ENCODE peak calls at places on chromosomes 6 and 20, in nine cellular contexts. V is H9, W is tibial nerve, T is dorsolateral prefrontal cortex, B is A549, H is neural progenitor cell, F is fibroblast of lung, A is choroid plexus epithelial cell, I is astrocyte of the spinal cord. E is an unnamed sample.

GRCh38 chr6:47134476-47135189 is 92.5 kb upstream of the ADGRF1 start:
- DNase-seq in T (no peak), V (no peak), B (peak), F (peak), A (peak), H (no peak), I (peak), W (no peak), E (no peak)

GRCh38 chr6:156774872-156775405 is 2.2 kb upstream of the ARID1B start:
- DNase-seq in T (no peak), A (no peak), B (peak), I (no peak), V (no peak), H (peak), F (no peak), W (no peak), E (no peak)

GRCh38 chr20:39800111-39800510 is 838.0 kb downstream of the DHX35 start:
- DNase-seq in W (no peak), I (peak), H (no peak), F (peak), A (peak), V (no peak), B (peak), T (no peak), E (no peak)

GRCh38 chr6:108589244-108589730 is 28.6 kb downstream of the FOXO3 start:
- DNase-seq in H (peak), V (peak), T (no peak), B (peak), F (peak), W (peak), I (peak), A (peak), E (no peak)

GRCh38 chr20:63126876-63127699 is 88.8 kb downstream of the YTHDF1 start:
- DNase-seq in B (no peak), W (no peak), I (no peak), H (no peak), A (no peak), V (no peak), T (peak), F (no peak), E (no peak)

GRCh38 chr6:27547157-27548075 is 74.5 kb upstream of the ZNF184 start:
- DNase-seq in W (no peak), A (peak), F (peak), H (peak), I (peak), B (peak), V (peak), T (no peak), E (no peak)

GRCh38 chr20:62616728-62617621 is 25.3 kb upstream of the SLCO4A1 start:
- DNase-seq in F (peak), B (peak), T (no peak), I (peak), V (peak), H (peak), W (no peak), A (peak), E (peak)

GRCh38 chr6:24982231-24982630 is 46.5 kb upstream of the RIPOR2 start:
- DNase-seq in H (no peak), A (peak), T (no peak), F (peak), B (no peak), W (no peak), I (no peak), V (no peak), E (no peak)

GRCh38 chr6:39152247-39152646 is 37.3 kb upstream of the SAYSD1 start:
- DNase-seq in I (no peak), F (no peak), W (no peak), H (no peak), T (no peak), V (no peak), B (no peak), A (no peak), E (no peak)

GRCh38 chr6:39156763-39157162 is 41.8 kb upstream of the SAYSD1 start:
- DNase-seq in A (no peak), V (no peak), T (no peak), I (no peak), F (no peak), B (no peak), H (no peak), W (no peak), E (no peak)

GRCh38 chr6:39153766-39154397 is 38.9 kb upstream of the SAYSD1 start:
- DNase-seq in F (no peak), H (no peak), B (no peak), W (no peak), V (no peak), I (no peak), T (no peak), A (no peak), E (no peak)

GRCh38 chr6:39154705-39155104 is 39.7 kb upstream of the SAYSD1 start:
- DNase-seq in T (no peak), V (no peak), A (no peak), F (no peak), W (no peak), H (no peak), B (no peak), I (no peak), E (no peak)

GRCh38 chr6:39157511-39157910 is 42.5 kb upstream of the SAYSD1 start:
- DNase-seq in I (no peak), B (no peak), A (no peak), V (no peak), T (no peak), W (no peak), F (no peak), H (no peak), E (no peak)
- TF ChIP-seq CTCF in I (no peak), B (no peak), A (no peak), V (no peak), T (no peak), W (no peak), F (no peak), H (no peak), E (no peak)

GRCh38 chr6:30685157-30685976 is 1.1 kb downstream of the PPP1R18 start:
- DNase-seq in B (no peak), W (no peak), H (no peak), I (peak), V (no peak), F (peak), T (no peak), A (no peak), E (no peak)
- TF ChIP-seq CTCF in B (no peak), W (no peak), H (no peak), I (peak), V (no peak), F (peak), T (no peak), A (peak), E (no peak)

GRCh38 chr6:129893513-129894098 is 32.5 kb upstream of the TMEM244 start:
- DNase-seq in W (no peak), H (no peak), I (peak), V (no peak), T (no peak), F (peak), B (peak), A (peak), E (no peak)
- TF ChIP-seq CTCF in W (no peak), H (peak), I (peak), V (peak), T (no peak), F (peak), B (peak), A (peak), E (peak)

GRCh38 chr6:13278184-13278583 is 50.2 kb downstream of the TBC1D7 start:
- DNase-seq in A (no peak), H (peak), I (no peak), F (no peak), T (no peak), W (no peak), B (no peak), V (peak), E (no peak)
- TF ChIP-seq CTCF in A (no peak), H (peak), I (no peak), F (no peak), T (no peak), W (no peak), B (no peak), V (peak), E (no peak)

GRCh38 chr6:79946242-79946641 is 1.1 kb downstream of the ELOVL4 start:
- DNase-seq in B (peak), F (peak), W (no peak), A (peak), V (peak), I (peak), T (no peak), H (peak), E (no peak)
- TF ChIP-seq CTCF in B (no peak), F (peak), W (no peak), A (peak), V (peak), I (peak), T (no peak), H (peak), E (no peak)

GRCh38 chr20:36384022-36384619 is 78.0 kb downstream of the DLGAP4 start:
- DNase-seq in V (peak), A (peak), T (no peak), H (peak), F (peak), I (peak), B (peak), W (no peak), E (peak)
- TF ChIP-seq CTCF in V (peak), A (peak), T (no peak), H (peak), F (peak), I (no peak), B (no peak), W (no peak), E (no peak)

GRCh38 chr20:37755665-37756064 is 61.8 kb downstream of the CTNNBL1 start:
- DNase-seq in I (no peak), T (peak), F (no peak), V (no peak), B (no peak), W (no peak), H (peak), A (peak), E (no peak)

GRCh38 chr20:37759761-37760209 is 66.0 kb downstream of the CTNNBL1 start:
- DNase-seq in A (no peak), T (no peak), W (no peak), F (no peak), H (no peak), B (no peak), V (no peak), I (no peak), E (no peak)

GRCh38 chr20:37758332-37758731 is 64.5 kb downstream of the CTNNBL1 start:
- DNase-seq in V (peak), T (no peak), A (no peak), H (peak), I (no peak), W (no peak), B (peak), F (peak), E (no peak)

GRCh38 chr20:37756234-37756633 is 62.4 kb downstream of the CTNNBL1 start:
- DNase-seq in B (no peak), V (no peak), H (no peak), A (no peak), W (no peak), F (no peak), I (no peak), T (no peak), E (no peak)

DNA sequence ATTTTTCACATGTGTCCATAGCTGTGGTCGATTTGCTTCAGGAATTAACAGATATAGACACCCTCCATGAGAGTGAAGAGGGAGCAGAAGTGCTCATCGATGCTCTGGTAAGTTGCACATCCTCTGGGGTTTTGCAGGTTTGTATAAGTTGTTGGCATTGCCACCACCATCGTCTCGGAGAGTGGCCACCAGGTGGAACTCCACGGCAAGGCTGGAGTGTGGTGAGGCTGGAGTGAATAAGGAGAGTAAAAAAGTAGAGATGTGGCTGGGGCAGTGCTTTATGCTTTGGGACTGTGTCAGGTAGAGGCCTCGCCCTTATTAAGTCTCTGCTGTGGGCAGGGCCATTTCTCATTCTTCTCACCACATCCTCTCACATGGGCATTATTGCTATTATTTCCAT is 63.7 kb downstream of the CTNNBL1 start:
- DNase-seq in H (no peak), V (no peak), I (no peak), B (no peak), F (no peak), T (no peak), W (no peak), A (no peak), E (no peak)
- TF ChIP-seq CTCF in H (peak), V (peak), I (peak), B (no peak), F (no peak), T (no peak), W (no peak), A (peak), E (no peak)

GRCh38 chr6:35392111-35392702 is 49.8 kb downstream of the PPARD start:
- DNase-seq in A (no peak), I (no peak), W (no peak), F (no peak), V (no peak), T (no peak), B (no peak), H (no peak), E (no peak)
- TF ChIP-seq CTCF in A (no peak), I (no peak), W (no peak), F (no peak), V (no peak), T (no peak), B (no peak), H (no peak), E (no peak)

GRCh38 chr20:33076662-33077398 is 2.6 kb upstream of the BPIFB4 start:
- DNase-seq in F (no peak), T (no peak), V (no peak), H (peak), I (no peak), A (peak), W (no peak), B (no peak), E (no peak)
- TF ChIP-seq CTCF in F (peak), T (no peak), V (peak), H (peak), I (peak), A (peak), W (peak), B (no peak), E (no peak)

DNA sequence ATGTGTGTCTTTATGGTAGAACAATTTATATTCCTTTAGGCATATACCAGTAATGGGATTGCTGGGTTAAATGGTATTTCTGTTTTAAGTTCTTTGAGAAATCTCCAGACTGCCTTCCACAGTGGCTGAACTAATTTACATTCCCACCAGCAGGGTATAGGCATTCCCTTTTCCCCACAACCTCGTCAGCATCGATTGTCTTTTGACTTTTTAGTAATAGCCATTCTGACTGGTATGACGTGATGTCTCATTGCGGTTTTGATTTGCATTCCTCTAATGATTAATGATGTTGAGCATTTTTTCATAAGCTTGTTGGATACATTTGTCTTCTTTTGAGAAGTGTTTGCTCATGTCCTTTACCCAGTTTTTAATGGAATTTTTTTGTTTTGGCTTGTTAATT is 5.3 kb upstream of the TASP1 start:
- DNase-seq in H (no peak), B (peak), I (peak), W (no peak), V (no peak), A (no peak), F (peak), T (no peak), E (no peak)
- TF ChIP-seq CTCF in H (no peak), B (no peak), I (no peak), W (no peak), V (peak), A (no peak), F (peak), T (no peak), E (no peak)